ENCODE peak calls at places on chromosome 4, in five cellular contexts. D is mesendoderm; L is breast epithelium; I is H7; T is effector memory CD4-positive, alpha-beta T cell. B is an unnamed sample. For H3K27me3, the result is how much of the 10 kb centered on the place peaks cover.

GRCh38 chr4:105399535-105400161 is 74.2 kb downstream of the PPA2 start:
- DNase-seq in D (no peak), I (no peak), L (no peak), T (no peak), B (peak)

GRCh38 chr4:180770265-180770664 is 1472.9 kb upstream of the TENM3 start:
- DNase-seq in T (no peak), L (no peak), D (no peak), I (no peak), B (no peak)

GRCh38 chr4:59612235-59612634 is 1587.9 kb upstream of the ADGRL3 start:
- DNase-seq in L (no peak), I (no peak), D (peak), T (no peak), B (peak)

GRCh38 chr4:76663794-76664193 is 228.8 kb downstream of the SHROOM3 start:
- DNase-seq in L (no peak), T (no peak), I (no peak), D (no peak), B (no peak)

GRCh38 chr4:76059750-76060149 is 14.8 kb upstream of the ART3 start:
- DNase-seq in D (no peak), T (no peak), L (no peak), I (no peak), B (no peak)

GRCh38 chr4:85703098-85703497 is 228.1 kb downstream of the ARHGAP24 start:
- DNase-seq in T (no peak), L (no peak), D (no peak), I (no peak), B (peak)

GRCh38 chr4:24413311-24413784 is 171.0 kb downstream of the DHX15 start:
- DNase-seq in D (peak), I (no peak), L (no peak), T (no peak), B (no peak)

GRCh38 chr4:15343000-15343399 is 84.8 kb upstream of the C1QTNF7 start:
- DNase-seq in L (no peak), T (no peak), D (no peak), I (no peak), B (no peak)

GRCh38 chr4:147195386-147195785 is 249.7 kb upstream of the TTC29 start:
- DNase-seq in T (no peak), D (no peak), I (no peak), L (no peak), B (no peak)

GRCh38 chr4:88296413-88297052 is 12.2 kb upstream of the PPM1K start:
- DNase-seq in D (no peak), L (no peak), I (no peak), T (no peak), B (no peak)

GRCh38 chr4:180356766-180357165 is 1886.4 kb upstream of the TENM3 start:
- DNase-seq in L (no peak), I (no peak), D (no peak), T (no peak), B (no peak)

GRCh38 chr4:37885496-37885895 is 5.4 kb upstream of the TBC1D1 start:
- DNase-seq in I (no peak), T (no peak), D (no peak), L (no peak), B (no peak)

GRCh38 chr4:182144621-182145359 is 98.4 kb upstream of the TENM3 start:
- DNase-seq in D (peak), L (no peak), T (no peak), I (peak), B (peak)

GRCh38 chr4:182145360-182145905 is 97.8 kb upstream of the TENM3 start:
- DNase-seq in T (no peak), L (no peak), I (no peak), D (peak), B (no peak)

GRCh38 chr4:182142146-182143085 is 100.8 kb upstream of the TENM3 start:
- DNase-seq in L (no peak), T (no peak), D (peak), I (peak), B (peak)

GRCh38 chr4:182143086-182143821 is 99.9 kb upstream of the TENM3 start:
- DNase-seq in I (peak), D (peak), L (no peak), T (no peak), B (peak)

GRCh38 chr4:182147391-182147790 is 95.8 kb upstream of the TENM3 start:
- DNase-seq in L (no peak), T (no peak), I (no peak), D (no peak), B (no peak)
- H3K27me3 ChIP-seq in L (under half), T (under half), I (under half), D (under half), B (under half)

DNA sequence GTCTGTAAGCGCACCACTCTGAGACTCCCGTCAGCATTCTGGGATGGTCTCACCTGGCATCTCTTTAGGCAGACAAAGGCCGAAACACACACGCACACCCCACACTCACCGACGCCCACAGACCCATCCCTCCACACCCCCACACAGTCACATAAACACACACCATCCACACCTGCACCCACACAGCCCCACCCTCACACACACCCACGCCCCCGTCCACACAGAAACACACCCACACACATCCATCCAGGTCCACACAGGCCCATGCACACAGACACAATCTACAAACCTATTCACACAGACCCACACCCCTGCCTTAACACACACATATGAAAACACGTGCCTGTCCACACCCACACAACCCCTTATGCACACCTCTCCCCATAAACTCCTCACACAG is 9.2 kb upstream of the HMX1 start:
- DNase-seq in L (no peak), D (no peak), T (no peak), I (no peak), B (no peak)
- H3K27me3 ChIP-seq in L (under half), D (under half), T (under half), I (half or more), B (under half)

GRCh38 chr4:186348433-186348832 is 82.4 kb downstream of the F11 start:
- DNase-seq in T (no peak), I (peak), D (no peak), L (no peak), B (no peak)
- H3K27me3 ChIP-seq in T (under half), I (under half), D (under half), L (under half), B (under half)

GRCh38 chr4:68465058-68465457 is 17.8 kb downstream of the TMPRSS11E start:
- DNase-seq in D (no peak), T (no peak), I (no peak), L (no peak), B (no peak)

GRCh38 chr4:68463796-68464195 is 16.5 kb downstream of the TMPRSS11E start:
- DNase-seq in T (no peak), I (no peak), D (no peak), L (no peak), B (no peak)

GRCh38 chr4:68466185-68466584 is 18.9 kb downstream of the TMPRSS11E start:
- DNase-seq in L (no peak), T (no peak), I (no peak), D (no peak), B (peak)

GRCh38 chr4:68460085-68460484 is 12.8 kb downstream of the TMPRSS11E start:
- DNase-seq in T (no peak), D (no peak), I (no peak), L (no peak), B (no peak)

GRCh38 chr4:68461790-68462189 is 14.5 kb downstream of the TMPRSS11E start:
- DNase-seq in D (no peak), I (no peak), T (no peak), L (no peak), B (no peak)
- H3K27me3 ChIP-seq in D (under half), I (under half), T (under half), L (under half), B (under half)

GRCh38 chr4:182139481-182139880 is 103.7 kb upstream of the TENM3 start:
- DNase-seq in T (no peak), L (no peak), I (no peak), D (no peak), B (no peak)

GRCh38 chr4:182141623-182142022 is 101.6 kb upstream of the TENM3 start:
- DNase-seq in T (no peak), D (no peak), L (no peak), I (no peak), B (no peak)

GRCh38 chr4:182140547-182140946 is 102.7 kb upstream of the TENM3 start:
- DNase-seq in D (no peak), L (no peak), T (no peak), I (no peak), B (no peak)

GRCh38 chr4:182141046-182141445 is 102.2 kb upstream of the TENM3 start:
- DNase-seq in L (no peak), D (peak), I (peak), T (no peak), B (no peak)

DNA sequence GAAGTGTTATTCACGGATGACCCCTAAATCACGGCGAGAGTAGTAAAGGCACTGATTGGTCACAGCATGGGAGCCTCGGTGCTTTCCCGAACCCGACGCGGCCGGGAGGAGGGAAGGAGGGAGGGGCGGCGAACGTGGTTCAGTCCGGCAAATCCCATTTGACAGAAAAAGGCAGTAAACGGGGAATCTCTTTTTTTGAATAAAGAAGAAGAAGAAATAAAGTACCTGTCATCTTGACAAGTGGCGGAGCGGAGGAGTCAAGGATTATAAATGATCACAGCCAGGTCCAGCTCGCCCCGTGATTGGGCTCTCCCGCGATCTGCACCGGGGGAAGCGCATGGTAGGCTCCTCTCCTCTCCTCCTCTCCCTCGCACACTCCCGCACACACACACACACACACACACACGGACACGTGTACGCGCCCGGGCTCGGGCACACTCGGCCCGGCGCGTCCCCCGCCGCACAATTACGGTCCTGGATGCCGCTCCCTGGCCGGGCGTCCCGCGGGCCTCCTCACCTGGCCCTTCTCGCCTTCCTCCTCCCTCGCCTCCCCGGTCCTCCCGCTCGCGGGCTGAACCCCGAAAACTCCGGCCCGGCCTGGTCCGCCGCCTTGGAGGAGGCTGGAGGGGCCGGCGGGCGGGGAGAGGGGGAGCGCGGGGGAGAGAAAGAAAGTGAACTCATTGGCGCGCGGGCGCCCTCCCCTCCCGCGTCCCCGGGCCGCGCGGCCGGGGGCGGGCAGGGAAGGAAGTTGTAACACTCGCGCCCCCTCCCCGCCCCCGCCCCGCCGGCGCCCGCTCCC is 99.2 kb upstream of the TENM3 start:
- DNase-seq in D (peak), T (no peak), I (peak), L (no peak), B (peak)
- H3K27me3 ChIP-seq in D (under half), T (under half), I (under half), L (under half), B (under half)

GRCh38 chr4:186569533-186570192 is 14.3 kb upstream of the MTNR1A start:
- DNase-seq in I (no peak), D (no peak), L (no peak), T (no peak), B (no peak)

GRCh38 chr4:186566068-186566467 is 10.7 kb upstream of the MTNR1A start:
- DNase-seq in L (no peak), I (no peak), D (no peak), T (no peak), B (no peak)

GRCh38 chr4:186570193-186570996 is 15.0 kb upstream of the MTNR1A start:
- DNase-seq in T (no peak), L (no peak), I (no peak), D (no peak), B (peak)
- H3K27me3 ChIP-seq in T (under half), L (under half), I (under half), D (under half), B (under half)

GRCh38 chr4:110613710-110614109 is 9.2 kb downstream of the PITX2 start:
- DNase-seq in D (peak), L (no peak), T (no peak), I (no peak), B (no peak)

GRCh38 chr4:110611968-110612447 is 10.9 kb downstream of the PITX2 start:
- DNase-seq in I (peak), T (no peak), D (peak), L (no peak), B (no peak)

GRCh38 chr4:110614173-110614948 is 8.5 kb downstream of the PITX2 start:
- DNase-seq in L (no peak), T (no peak), D (peak), I (peak), B (no peak)

GRCh38 chr4:110610940-110611785 is 11.7 kb downstream of the PITX2 start:
- DNase-seq in I (peak), D (peak), T (no peak), L (no peak), B (no peak)

GRCh38 chr4:110612631-110613269 is 10.1 kb downstream of the PITX2 start:
- DNase-seq in L (no peak), T (no peak), I (peak), D (peak), B (no peak)
- H3K27me3 ChIP-seq in L (under half), T (half or more), I (half or more), D (under half), B (under half)

DNA sequence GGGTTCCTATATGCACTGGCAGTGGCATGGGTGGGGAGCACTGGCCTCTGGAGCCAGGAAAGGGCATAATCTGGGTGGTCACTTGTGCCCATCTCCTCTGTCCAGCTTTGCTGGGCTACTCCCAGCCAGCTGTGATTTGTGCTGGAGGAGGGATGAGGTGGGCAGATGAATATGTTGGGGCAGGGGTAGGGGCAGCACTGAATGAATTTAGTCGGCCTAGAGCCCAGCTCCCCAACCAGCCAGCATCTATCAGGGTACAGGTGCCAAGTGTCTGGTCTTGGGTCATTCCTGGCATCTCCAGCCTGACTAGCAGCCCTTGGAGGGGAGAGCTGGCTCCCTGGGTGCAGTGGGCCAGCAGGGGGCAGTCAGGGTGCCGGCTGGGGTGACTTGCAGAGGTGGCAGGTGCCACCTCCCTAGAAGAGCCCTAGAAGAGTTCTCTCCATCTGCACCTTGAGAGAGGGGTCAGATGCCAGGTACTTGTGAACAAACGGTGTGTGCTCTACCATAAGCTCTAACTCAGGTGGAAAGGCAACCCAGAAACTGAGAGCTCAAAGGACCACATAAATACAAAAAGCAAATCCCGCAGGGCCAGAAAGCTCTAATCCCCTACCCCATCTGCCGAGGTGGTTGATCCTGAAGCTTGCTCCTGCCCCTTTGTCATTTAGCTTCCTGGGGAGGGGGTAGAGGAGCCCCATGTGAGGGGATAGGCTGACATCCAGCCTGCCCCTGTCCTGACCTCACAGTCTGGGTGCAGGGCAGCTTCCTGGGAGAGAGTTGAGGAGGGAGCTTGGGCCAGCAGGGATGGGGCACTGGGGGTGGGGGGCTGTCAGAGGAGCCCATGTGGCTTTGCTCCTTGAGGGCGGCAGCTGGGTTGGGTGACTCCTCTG is 2.2 kb downstream of the SORCS2 start:
- DNase-seq in D (peak), T (no peak), I (peak), L (peak), B (peak)
- H3K27me3 ChIP-seq in D (under half), T (under half), I (under half), L (under half), B (under half)

DNA sequence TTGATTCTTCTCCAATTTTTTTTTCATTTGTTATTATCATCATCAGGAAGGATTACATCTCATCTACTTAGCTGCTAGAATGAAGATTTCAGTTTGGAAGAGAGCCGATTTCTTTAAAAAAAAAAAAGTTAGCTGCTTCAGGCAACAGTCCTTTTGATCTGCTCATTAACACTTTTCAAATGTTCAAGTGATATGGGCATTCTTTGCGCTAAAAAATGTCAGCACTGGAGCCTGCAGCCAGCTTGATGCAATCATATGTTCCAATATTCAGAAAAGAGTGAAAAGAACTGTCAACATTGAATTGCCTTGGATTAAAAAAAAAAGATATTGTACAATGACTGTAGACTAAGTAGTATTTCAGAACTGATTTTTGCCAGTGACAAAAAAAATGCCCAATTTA is 76.1 kb downstream of the ANTXR2 start:
- DNase-seq in I (no peak), T (no peak), D (no peak), L (no peak), B (no peak)
- H3K27me3 ChIP-seq in I (under half), T (under half), D (under half), L (under half), B (under half)